ENCODE peak calls at places on chromosomes 7 and 10, in five cellular contexts. Q is AG10803, J is A549, H is nephron progenitor cell, V is fibroblast of lung. U is an unnamed sample.

GRCh38 chr7:107628461-107629064 is 32.1 kb upstream of the SLC26A4 start:
- DNase-seq in J (no peak), Q (no peak), H (no peak), V (no peak), U (no peak)

GRCh38 chr7:32030904-32031692 is 39.1 kb downstream of the PDE1C start:
- DNase-seq in Q (peak; percentile 38), V (no peak), H (no peak), J (no peak), U (no peak)

GRCh38 chr7:65951837-65952578 is 30.0 kb downstream of the GUSB start:
- DNase-seq in V (no peak), Q (no peak), H (no peak), J (no peak), U (no peak)

GRCh38 chr7:90474284-90475210 is 5.1 kb downstream of the PTTG1IP2 start:
- DNase-seq in Q (peak; percentile 88), V (peak; percentile 63), J (no peak), H (no peak), U (no peak)

GRCh38 chr10:101693701-101694055 is 1.3 kb downstream of the FBXW4 start:
- DNase-seq in Q (peak; percentile 62), J (peak; percentile 47), V (peak; percentile 71), H (no peak), U (peak; percentile 67)

GRCh38 chr7:1309290-1309689 is 76.6 kb downstream of the UNCX start:
- DNase-seq in H (no peak), V (no peak), J (no peak), Q (no peak), U (no peak)

GRCh38 chr10:44263771-44264170 is 121.1 kb downstream of the CXCL12 start:
- DNase-seq in V (no peak), J (no peak), Q (peak; percentile 43), H (no peak), U (no peak)

GRCh38 chr7:65509368-65510186 is 135.9 kb downstream of the ZNF92 start:
- DNase-seq in J (no peak), Q (no peak), V (no peak), H (peak; percentile 17), U (no peak)

GRCh38 chr7:86908948-86909347 is 150.5 kb downstream of the ELAPOR2 start:
- DNase-seq in J (no peak), V (peak; percentile 4), H (peak; percentile 38), Q (no peak), U (no peak)

GRCh38 chr10:2920638-2921037 is 146.7 kb upstream of the PFKP start:
- DNase-seq in Q (no peak), J (no peak), V (no peak), H (no peak), U (no peak)

GRCh38 chr10:111137587-111137986 is 60.8 kb downstream of the ADRA2A start:
- DNase-seq in H (no peak), J (no peak), V (no peak), Q (no peak), U (no peak)

GRCh38 chr10:78688221-78688944 is 380.4 kb upstream of the ZMIZ1 start:
- DNase-seq in V (no peak), J (no peak), Q (no peak), H (peak; percentile 18), U (no peak)

GRCh38 chr7:45216622-45217165 is 59.1 kb downstream of the RAMP3 start:
- DNase-seq in Q (no peak), V (no peak), J (no peak), H (no peak), U (no peak)

GRCh38 chr10:127278001-127278400 is 81.6 kb upstream of the INSYN2A start:
- DNase-seq in H (no peak), Q (peak; percentile 2), V (peak; percentile 46), J (no peak), U (no peak)

GRCh38 chr7:74449809-74450397 is 3.8 kb upstream of the GTF2IRD1 start:
- DNase-seq in V (peak; percentile 64), H (peak; percentile 70), Q (peak; percentile 45), J (peak; percentile 76), U (peak; percentile 87)

GRCh38 chr10:127102176-127102575 is 94.2 kb downstream of the INSYN2A start:
- DNase-seq in H (no peak), J (no peak), Q (no peak), V (no peak), U (no peak)

GRCh38 chr10:105742923-105743322 is 1101.8 kb downstream of the SORCS3 start:
- DNase-seq in Q (no peak), V (no peak), J (no peak), H (no peak), U (no peak)

GRCh38 chr10:43078986-43079273 is 2.1 kb downstream of the RET start:
- DNase-seq in V (no peak), J (peak; percentile 57), H (peak; percentile 74), Q (peak; percentile 4), U (peak; percentile 69)

GRCh38 chr10:79347894-79348639 is 798 bp downstream of the PPIF start:
- DNase-seq in H (peak; percentile 39), Q (peak; percentile 77), V (peak; percentile 70), J (peak; percentile 44), U (peak; percentile 82)

GRCh38 chr7:148727501-148728278 is 29.0 kb downstream of the CUL1 start:
- DNase-seq in J (no peak), H (no peak), V (no peak), Q (no peak), U (peak; percentile 23)

GRCh38 chr10:78567680-78568453 is 500.9 kb upstream of the ZMIZ1 start:
- DNase-seq in H (no peak), V (no peak), J (no peak), Q (no peak), U (no peak)

GRCh38 chr7:142881586-142882337 is 3.8 kb downstream of the TRPV6 start:
- DNase-seq in Q (no peak), H (no peak), J (no peak), V (no peak), U (no peak)

GRCh38 chr7:130144632-130145171 is 60.5 kb downstream of the TMEM209 start:
- DNase-seq in V (no peak), Q (peak; percentile 91), H (no peak), J (peak; percentile 18), U (no peak)

GRCh38 chr7:149284343-149284742 is 22.3 kb downstream of the ZNF783 start:
- DNase-seq in V (no peak), J (no peak), Q (no peak), H (no peak), U (no peak)

GRCh38 chr7:152674860-152675760 is 831 bp downstream of the XRCC2 start:
- DNase-seq in H (peak; percentile 11), Q (peak; percentile 2), J (peak; percentile 53), V (peak; percentile 67), U (no peak)

GRCh38 chr7:55641273-55641691 is 69.0 kb upstream of the VOPP1 start:
- DNase-seq in H (peak; percentile 28), V (peak; percentile 85), Q (peak; percentile 90), J (peak; percentile 41), U (peak; percentile 52)
- TF ChIP-seq CTCF in H (peak; percentile 75), V (peak; percentile 68), Q (peak; percentile 92), J (peak; percentile 73), U (peak; percentile 87)

GRCh38 chr7:94092980-94093379 is 88.8 kb upstream of the BET1 start:
- DNase-seq in H (no peak), Q (no peak), V (no peak), J (no peak), U (no peak)

GRCh38 chr7:94089806-94090205 is 85.7 kb upstream of the BET1 start:
- DNase-seq in H (no peak), Q (no peak), V (no peak), J (no peak), U (no peak)

GRCh38 chr7:94088560-94088959 is 84.4 kb upstream of the BET1 start:
- DNase-seq in V (no peak), J (no peak), H (no peak), Q (peak; percentile 24), U (no peak)

DNA sequence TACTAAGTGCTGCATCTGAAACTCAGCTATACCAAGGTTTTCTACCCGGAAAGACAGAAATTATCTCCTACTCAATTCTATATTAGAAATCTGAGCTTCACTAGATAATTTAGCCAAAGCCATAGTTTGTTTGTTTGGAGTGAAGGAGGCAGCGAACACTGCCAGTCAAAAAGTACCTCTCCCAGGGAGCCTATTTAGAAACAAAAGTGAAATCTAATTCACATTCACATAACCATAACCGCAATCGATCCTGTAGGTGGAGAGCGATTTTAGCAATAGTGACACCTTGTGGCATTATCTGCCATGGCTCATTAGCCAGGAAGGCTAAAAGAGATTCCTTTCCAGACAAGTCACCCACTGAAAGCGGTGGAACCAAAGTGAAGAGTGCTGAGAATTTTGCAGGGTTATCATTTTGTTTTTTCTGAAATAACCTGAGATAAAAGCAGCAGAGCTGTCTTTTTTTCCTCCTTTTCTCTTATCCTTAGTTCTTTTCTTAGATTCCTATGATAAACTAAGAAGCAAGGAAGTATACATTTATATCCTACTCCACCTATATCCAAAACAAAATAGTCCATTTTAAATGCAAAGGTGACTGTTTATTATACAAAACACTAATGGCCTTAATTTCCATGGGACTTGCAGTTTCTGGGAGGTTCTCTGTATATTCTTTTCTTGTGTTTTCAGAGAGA is 83.7 kb upstream of the BET1 start:
- DNase-seq in Q (peak; percentile 79), J (peak; percentile 81), V (peak; percentile 84), H (peak; percentile 38), U (peak; percentile 80)
- TF ChIP-seq CTCF in Q (peak; percentile 91), J (peak; percentile 91), V (peak; percentile 78), H (peak; percentile 80), U (peak; percentile 74)

DNA sequence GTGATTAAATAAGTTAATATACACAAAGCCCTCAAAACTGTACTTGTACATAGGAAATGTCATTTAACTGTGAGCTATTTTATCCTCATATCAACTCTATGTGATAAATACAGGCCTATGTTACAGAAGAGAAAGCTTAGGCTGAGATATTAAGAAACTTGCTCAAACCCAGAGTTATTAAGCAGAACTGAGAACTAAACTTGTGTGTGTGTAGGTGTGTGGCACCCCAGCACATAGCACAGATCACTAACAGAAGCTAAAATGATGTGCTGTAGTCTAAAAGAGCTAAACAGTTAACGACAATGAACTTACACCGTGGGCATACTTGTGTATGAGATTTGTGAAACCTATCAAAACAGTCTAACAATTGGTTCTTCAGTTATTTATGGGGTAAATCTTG is 34.5 kb downstream of the MTPN start:
- DNase-seq in V (no peak), J (no peak), Q (no peak), H (no peak), U (peak; percentile 47)
- TF ChIP-seq CTCF in V (no peak), J (no peak), Q (no peak), H (no peak), U (no peak)

GRCh38 chr7:135169936-135170222 is 628 bp downstream of the CYREN start:
- DNase-seq in V (no peak), J (no peak), Q (no peak), H (no peak), U (no peak)

GRCh38 chr7:135170223-135170997 is at the start of gene CYREN:
- DNase-seq in J (peak; percentile 93), Q (peak; percentile 95), V (peak; percentile 95), H (peak; percentile 92), U (peak; percentile 94)

GRCh38 chr7:135168001-135168400 is 2.5 kb downstream of the CYREN start:
- DNase-seq in V (no peak), J (no peak), H (no peak), Q (no peak), U (peak; percentile 31)

GRCh38 chr7:135168489-135169140 is 1.9 kb downstream of the CYREN start:
- DNase-seq in H (no peak), V (no peak), Q (no peak), J (no peak), U (peak; percentile 8)

GRCh38 chr7:135169141-135169935 is 1.2 kb downstream of the CYREN start:
- DNase-seq in V (no peak), Q (peak; percentile 20), J (peak; percentile 71), H (peak; percentile 22), U (peak; percentile 81)
- TF ChIP-seq CTCF in V (peak; percentile 25), Q (peak; percentile 51), J (peak; percentile 55), H (peak; percentile 8), U (peak; percentile 87)